ENCODE peak calls at places on chromosome 12, in five cellular contexts. L is left lung, K is glutamatergic neuron, J is adrenal gland, D is WTC11. F is an unnamed sample.

GRCh38 chr12:46617167-46617566 is 208.6 kb downstream of the SLC38A4 start:
- DNase-seq in K (no peak), L (no peak), J (peak), D (no peak), F (no peak)

GRCh38 chr12:75322464-75322863 is 7.7 kb downstream of the CAPS2 start:
- DNase-seq in L (no peak), D (no peak), K (no peak), J (no peak), F (no peak)

GRCh38 chr12:54765652-54766051 is 88.7 kb upstream of the MUCL1 start:
- DNase-seq in D (no peak), J (no peak), L (no peak), K (no peak), F (no peak)

GRCh38 chr12:57583008-57583831 is 7.8 kb upstream of the PIP4K2C start:
- DNase-seq in L (no peak), J (peak), D (peak), K (peak), F (peak)

GRCh38 chr12:26097046-26097878 is 27.6 kb downstream of the BHLHE41 start:
- DNase-seq in D (peak), L (no peak), K (peak), J (peak), F (peak)

GRCh38 chr12:116962197-116962596 is 51.4 kb downstream of the FBXW8 start:
- DNase-seq in J (no peak), K (no peak), L (no peak), D (no peak), F (no peak)

GRCh38 chr12:30533518-30533917 is 162.2 kb downstream of the IPO8 start:
- DNase-seq in L (no peak), D (no peak), K (no peak), J (no peak), F (no peak)

GRCh38 chr12:119423285-119423684 is 88.8 kb downstream of the CCDC60 start:
- DNase-seq in J (no peak), D (peak), L (no peak), K (peak), F (no peak)

GRCh38 chr12:89939468-89940215 is 231.0 kb upstream of the ATP2B1 start:
- DNase-seq in J (no peak), D (no peak), L (no peak), K (no peak), F (no peak)

GRCh38 chr12:64030155-64030554 is 185.7 kb downstream of the SRGAP1 start:
- DNase-seq in D (no peak), J (no peak), K (no peak), L (no peak), F (no peak)

GRCh38 chr12:64780531-64781373 is 21.5 kb upstream of the GNS start:
- DNase-seq in J (peak), K (peak), D (peak), L (peak), F (peak)

GRCh38 chr12:65643171-65643570 is 181.1 kb upstream of the HMGA2 start:
- DNase-seq in L (no peak), K (no peak), D (no peak), J (no peak), F (no peak)

GRCh38 chr12:6954754-6955461 is 3.8 kb downstream of the PTPN6 start:
- DNase-seq in J (peak), L (no peak), D (no peak), K (no peak), F (no peak)

GRCh38 chr12:94204647-94205247 is 56.4 kb downstream of the PLXNC1 start:
- DNase-seq in L (no peak), D (no peak), J (no peak), K (no peak), F (no peak)

GRCh38 chr12:57571926-57572762 is 18.8 kb upstream of the PIP4K2C start:
- DNase-seq in D (no peak), K (no peak), J (no peak), L (no peak), F (no peak)

GRCh38 chr12:53612978-53613377 is 13.2 kb downstream of the ATF7 start:
- DNase-seq in L (no peak), K (no peak), D (no peak), J (no peak), F (no peak)

GRCh38 chr12:123972448-123973401 is at the start of the genes CCDC92 and ZNF664:
- DNase-seq in J (peak), D (peak), K (peak), L (peak), F (peak)
- TF ChIP-seq CTCF in J (no peak), D (no peak), K (no peak), L (no peak), F (no peak)

GRCh38 chr12:104215638-104216297 is at the start of gene TXNRD1:
- DNase-seq in D (peak), K (peak), J (peak), L (peak), F (peak)
- TF ChIP-seq CTCF in D (peak), K (peak), J (peak), L (peak), F (peak)

GRCh38 chr12:25018146-25018545 is 69.2 kb upstream of the BCAT1 start:
- DNase-seq in J (no peak), D (no peak), K (no peak), L (no peak), F (no peak)
- TF ChIP-seq CTCF in J (no peak), D (no peak), K (no peak), L (no peak), F (no peak)

DNA sequence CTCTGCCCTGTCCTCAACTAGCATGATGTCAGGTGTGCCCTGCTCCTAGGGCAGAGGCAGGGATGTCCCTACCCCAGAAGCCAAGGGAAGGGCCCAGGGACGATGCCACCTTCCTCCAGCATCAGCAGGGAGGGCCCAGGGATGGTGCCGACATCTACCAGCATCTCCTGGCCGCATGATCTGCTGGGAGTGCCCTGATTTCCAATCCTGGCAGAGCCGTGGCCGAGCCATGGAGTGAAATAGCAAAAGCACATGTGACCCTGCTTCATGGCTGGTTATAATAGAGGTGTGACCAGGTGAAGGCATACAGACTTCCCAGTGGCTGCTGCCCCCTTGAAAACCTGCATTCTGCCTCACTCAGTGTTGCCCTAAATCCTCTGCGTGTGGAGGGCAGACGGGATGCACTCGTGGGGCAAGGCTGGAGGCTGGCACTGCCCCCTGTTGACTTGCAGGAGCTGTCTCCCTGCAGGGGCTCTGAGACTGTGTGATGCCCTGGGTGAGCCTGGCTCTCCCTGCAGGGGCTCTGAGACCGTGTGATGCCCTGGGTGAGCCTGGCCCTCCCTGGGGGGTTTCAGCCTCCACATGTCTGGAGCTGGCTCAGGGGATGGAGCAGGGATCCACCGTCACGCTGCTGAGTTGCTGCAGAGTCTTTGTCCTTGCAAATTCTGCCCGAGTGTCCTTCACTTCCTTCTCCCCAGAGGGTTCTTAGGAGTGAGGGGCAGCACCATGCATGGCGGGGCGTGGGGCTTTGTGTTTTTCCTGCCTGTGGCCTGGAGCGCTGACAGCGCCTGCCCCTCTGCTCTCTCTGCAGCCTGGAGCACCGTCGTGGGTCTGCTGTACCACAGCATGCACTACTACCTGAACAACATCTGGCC is 51.7 kb downstream of the ADGRD1 start:
- DNase-seq in L (no peak), J (no peak), D (no peak), K (no peak), F (no peak)
- TF ChIP-seq CTCF in L (no peak), J (no peak), D (no peak), K (no peak), F (no peak)

DNA sequence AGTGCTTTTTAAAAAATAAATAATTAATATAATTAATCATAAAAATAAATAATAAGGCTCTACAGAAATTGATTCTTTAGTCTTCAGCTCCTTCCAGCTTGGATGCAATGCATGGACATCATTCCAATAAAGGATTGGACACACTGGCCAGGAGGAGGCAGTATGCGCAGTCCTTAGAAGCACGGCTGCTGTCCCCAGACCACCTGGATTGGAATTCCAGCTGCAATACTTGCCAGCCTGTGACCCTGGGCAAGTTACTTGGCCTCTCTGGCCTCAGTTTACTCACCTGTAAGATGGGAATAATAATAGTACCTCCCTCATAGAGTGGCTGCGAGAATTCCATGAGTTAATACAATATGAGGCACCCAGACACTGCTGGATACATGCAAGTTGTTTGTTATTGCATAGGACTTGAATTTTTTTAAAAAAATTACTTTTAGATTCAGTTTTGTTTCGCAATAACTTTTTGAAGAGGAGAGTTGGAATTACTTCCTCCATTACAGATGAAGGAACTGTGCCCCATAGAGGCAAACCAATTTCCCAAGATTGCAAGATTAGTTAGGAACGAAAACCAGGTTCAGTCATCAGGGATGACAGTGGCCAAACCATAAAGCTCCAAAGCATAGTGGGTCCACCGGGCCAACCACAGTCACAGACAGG is 12.2 kb downstream of the RPH3A start:
- DNase-seq in L (no peak), J (no peak), K (no peak), D (no peak), F (no peak)
- TF ChIP-seq CTCF in L (no peak), J (no peak), K (no peak), D (no peak), F (no peak)

GRCh38 chr12:39327965-39328364 is 115.0 kb downstream of the KIF21A start:
- DNase-seq in J (no peak), K (no peak), L (no peak), D (no peak), F (no peak)

GRCh38 chr12:39329876-39330275 is 113.0 kb downstream of the KIF21A start:
- DNase-seq in K (no peak), J (no peak), L (no peak), D (no peak), F (no peak)

GRCh38 chr12:39329015-39329414 is 113.9 kb downstream of the KIF21A start:
- DNase-seq in J (no peak), L (no peak), D (no peak), K (no peak), F (no peak)

GRCh38 chr12:39331539-39332261 is 111.2 kb downstream of the KIF21A start:
- DNase-seq in D (no peak), L (no peak), K (no peak), J (no peak), F (no peak)

GRCh38 chr12:39332661-39333175 is 110.2 kb downstream of the KIF21A start:
- DNase-seq in L (no peak), K (no peak), D (no peak), J (no peak), F (no peak)
- TF ChIP-seq CTCF in L (no peak), K (no peak), D (no peak), J (no peak), F (no peak)

GRCh38 chr12:85076688-85077430 is 40.7 kb downstream of the LRRIQ1 start:
- DNase-seq in J (no peak), K (no peak), L (no peak), D (no peak), F (no peak)
- TF ChIP-seq CTCF in J (peak), K (peak), L (peak), D (no peak), F (peak)

DNA sequence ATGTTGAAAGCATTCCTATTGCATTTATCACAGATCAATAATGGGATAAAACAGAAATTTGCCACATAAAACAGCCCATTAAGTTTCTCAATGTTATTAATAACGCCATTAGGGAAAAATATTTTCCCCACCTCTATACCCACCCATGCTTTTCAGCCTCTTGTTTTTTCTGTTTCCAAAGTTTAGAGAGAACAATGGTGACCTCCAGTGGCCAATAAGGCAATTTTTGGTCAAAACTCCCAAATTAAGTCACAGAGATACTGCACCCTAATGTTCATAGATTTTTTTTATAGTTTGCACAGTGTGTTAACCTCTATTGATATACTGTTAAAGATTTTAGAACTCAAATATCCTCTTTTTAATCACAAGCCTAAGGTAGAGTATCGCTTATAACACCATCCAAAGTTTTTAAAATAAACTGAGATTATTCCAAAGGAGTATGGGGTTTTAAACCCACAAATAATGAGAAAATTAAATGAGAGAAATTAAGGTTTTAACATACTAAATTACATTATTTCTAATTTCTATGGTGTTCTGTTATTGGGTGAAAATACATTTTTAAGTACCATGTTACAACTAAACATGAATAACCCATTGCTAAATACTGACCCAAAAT is 184.7 kb upstream of the DCN start:
- DNase-seq in L (no peak), D (no peak), J (no peak), K (no peak), F (no peak)
- TF ChIP-seq CTCF in L (peak), D (peak), J (peak), K (peak), F (peak)